ENCODE peak calls at places on chromosomes 6 and 20, in seven cellular contexts. P is HCT116; G is endodermal cell; Q is cardiac muscle cell; H is neuronal stem cell; A is A673; X is CD8-positive, alpha-beta memory T cell. U is an unnamed sample.

GRCh38 chr6:140590641-140591040 is 1216.2 kb upstream of the CITED2 start:
- DNase-seq in P (no peak), G (no peak), X (no peak), H (no peak), Q (peak), A (no peak), U (no peak)

GRCh38 chr20:58889334-58890072 is 37.0 kb downstream of the GNAS start:
- DNase-seq in X (peak), A (no peak), G (no peak), H (no peak), Q (no peak), P (no peak), U (no peak)

GRCh38 chr6:157479464-157480303 is 98.7 kb downstream of the ZDHHC14 start:
- DNase-seq in H (no peak), X (no peak), G (no peak), Q (no peak), A (no peak), P (no peak), U (no peak)

GRCh38 chr6:103872683-103873082 is 987.0 kb downstream of the HACE1 start:
- DNase-seq in H (peak), P (no peak), Q (no peak), X (no peak), A (peak), G (no peak), U (no peak)

GRCh38 chr6:10521104-10521808 is at the start of gene GCNT2:
- DNase-seq in H (no peak), P (no peak), A (no peak), Q (peak), X (no peak), G (peak), U (no peak)

GRCh38 chr6:34300332-34300751 is 51.5 kb upstream of the SMIM29 start:
- DNase-seq in G (no peak), P (no peak), Q (no peak), A (no peak), X (no peak), H (no peak), U (no peak)

GRCh38 chr6:1603708-1604346 is 5.9 kb upstream of the FOXC1 start:
- DNase-seq in G (peak), Q (no peak), H (no peak), A (no peak), P (no peak), X (no peak), U (no peak)

GRCh38 chr6:77456531-77457248 is 6.6 kb downstream of the HTR1B start:
- DNase-seq in P (peak), A (peak), X (no peak), H (no peak), G (peak), Q (peak), U (peak)

GRCh38 chr6:26660096-26660425 is 515 bp upstream of the ZNF322 start:
- DNase-seq in X (no peak), A (peak), P (no peak), H (no peak), G (no peak), Q (peak), U (peak)

GRCh38 chr20:52924411-52925271 is 47.5 kb upstream of the TSHZ2 start:
- DNase-seq in A (no peak), H (no peak), G (no peak), Q (peak), X (no peak), P (no peak), U (no peak)

GRCh38 chr6:111211411-111212030 is 124.2 kb downstream of the SLC16A10 start:
- DNase-seq in P (no peak), H (no peak), A (no peak), G (peak), X (no peak), Q (no peak), U (no peak)

GRCh38 chr20:47740225-47741184 is 44.8 kb downstream of the SULF2 start:
- DNase-seq in Q (peak), X (no peak), A (peak), G (no peak), H (no peak), P (peak), U (no peak)

GRCh38 chr6:170027111-170028043 is 263.5 kb downstream of the DLL1 start:
- DNase-seq in A (no peak), X (no peak), P (no peak), H (no peak), G (peak), Q (peak), U (no peak)

GRCh38 chr6:118665011-118665410 is 13.6 kb upstream of the CEP85L start:
- DNase-seq in P (no peak), Q (no peak), X (no peak), G (no peak), H (no peak), A (no peak), U (no peak)

GRCh38 chr6:92779758-92780157 is 639.6 kb downstream of the EPHA7 start:
- DNase-seq in X (no peak), A (peak), P (no peak), Q (peak), H (no peak), G (no peak), U (peak)

GRCh38 chr6:14713008-14713452 is 532.8 kb upstream of the JARID2 start:
- DNase-seq in G (no peak), X (no peak), Q (peak), P (no peak), H (no peak), A (no peak), U (peak)

GRCh38 chr6:52337633-52338290 is 24.2 kb upstream of the PAQR8 start:
- DNase-seq in H (no peak), Q (no peak), P (no peak), A (peak), G (no peak), X (no peak), U (no peak)

DNA sequence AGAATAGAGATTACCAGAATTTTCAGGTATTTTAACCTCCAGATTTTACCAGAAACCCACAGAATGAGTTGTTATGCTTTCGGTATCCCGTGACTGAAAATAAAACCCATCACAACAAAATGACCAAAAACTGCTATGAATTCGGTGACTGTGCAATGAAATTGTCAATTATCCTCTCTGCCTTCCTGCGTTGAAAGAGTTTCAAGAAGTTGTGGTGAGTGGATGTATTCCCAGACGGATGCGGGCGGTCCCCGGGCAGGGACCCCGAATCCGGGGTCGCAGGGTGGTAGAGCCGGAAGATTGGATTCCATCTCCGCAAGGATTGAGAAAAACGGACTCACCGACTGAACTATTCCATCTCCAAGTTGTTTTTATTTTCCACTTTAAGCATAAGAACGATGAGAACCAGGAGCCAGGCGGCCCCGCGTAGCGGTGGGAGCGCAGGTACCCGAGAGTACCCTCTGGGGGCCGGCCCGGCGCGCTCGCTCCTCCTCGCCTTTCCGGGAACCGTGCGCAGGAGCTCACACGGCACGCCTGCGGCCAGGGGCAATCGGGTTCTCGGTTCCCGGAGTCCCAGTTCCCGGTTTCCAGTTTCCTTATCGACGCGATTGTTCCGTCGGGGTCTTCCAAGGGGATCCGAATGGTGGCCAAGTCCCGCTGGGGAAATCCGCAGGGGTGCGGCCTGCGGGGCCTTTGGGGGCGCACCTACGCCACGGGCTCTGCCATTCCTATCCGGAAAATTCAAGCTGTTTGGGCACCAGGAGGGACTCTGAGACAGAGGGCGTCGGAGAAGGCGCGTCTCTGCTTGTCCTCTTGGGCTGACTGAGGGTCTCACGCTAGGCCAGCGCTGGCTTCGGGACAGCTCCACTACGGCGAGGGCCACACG is 104.9 kb upstream of the PRDM1 start:
- DNase-seq in H (no peak), P (no peak), G (peak), Q (no peak), X (peak), A (no peak), U (no peak)
- H3K4me3 ChIP-seq in H (no peak), P (no peak), G (peak), Q (peak), X (peak), A (no peak), U (peak)

GRCh38 chr6:147508871-147509608 is 550 bp downstream of the SAMD5 start:
- DNase-seq in A (peak), X (no peak), G (peak), Q (no peak), P (no peak), H (no peak), U (no peak)

GRCh38 chr6:147507162-147508072 is 1.1 kb upstream of the SAMD5 start:
- DNase-seq in G (peak), P (no peak), A (peak), Q (peak), H (peak), X (no peak), U (no peak)

GRCh38 chr6:147504848-147505247 is 3.6 kb upstream of the SAMD5 start:
- DNase-seq in G (no peak), X (no peak), H (no peak), A (no peak), Q (no peak), P (no peak), U (no peak)

GRCh38 chr6:147508073-147508870 is at the start of gene SAMD5:
- DNase-seq in G (peak), P (peak), Q (peak), H (peak), X (no peak), A (peak), U (no peak)

DNA sequence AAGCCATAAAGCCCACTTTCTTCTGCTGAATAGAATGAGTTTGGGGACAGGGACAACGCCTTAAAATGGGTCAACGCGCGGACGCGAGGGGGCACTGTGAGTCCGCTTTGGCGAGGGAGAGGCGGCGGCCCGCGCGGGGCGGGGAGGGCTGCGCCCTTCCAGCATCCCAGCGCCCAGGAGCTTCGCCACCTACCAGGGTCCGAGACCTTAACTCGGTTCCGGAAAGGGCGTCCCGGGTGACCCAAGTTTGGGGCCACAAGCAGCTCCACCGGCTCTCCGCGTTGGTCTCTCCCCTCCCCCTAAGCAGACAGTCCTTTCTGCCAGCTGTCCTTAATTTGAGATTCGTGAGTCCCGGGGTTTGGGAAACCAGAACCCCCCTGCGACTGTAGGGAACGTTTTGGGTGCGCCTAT is 1.8 kb upstream of the SAMD5 start:
- DNase-seq in Q (peak), H (peak), A (peak), X (no peak), P (no peak), G (peak), U (no peak)
- H3K4me3 ChIP-seq in Q (peak), H (peak), A (peak), X (no peak), P (peak), G (peak), U (peak)

DNA sequence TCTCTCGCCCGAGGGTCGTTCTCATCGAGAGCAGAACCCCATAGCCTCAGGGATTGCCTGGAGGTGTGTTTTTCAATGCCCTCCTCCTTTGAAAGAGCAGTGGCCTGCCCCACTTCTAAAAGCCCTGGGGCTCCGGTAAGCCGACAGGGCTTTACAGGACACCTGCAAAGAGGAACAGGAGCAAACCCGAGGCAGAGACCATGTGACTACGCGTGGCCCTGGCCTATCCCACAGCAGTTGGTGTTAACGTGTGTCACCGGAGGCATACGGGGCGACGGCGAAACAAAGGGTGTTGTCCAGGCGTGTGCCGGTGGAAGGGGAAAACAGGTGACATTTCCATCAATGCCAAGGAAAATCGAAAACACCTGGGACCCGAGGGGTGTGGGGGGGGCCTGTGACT is 972.9 kb upstream of the DEFB115 start:
- DNase-seq in H (no peak), A (no peak), Q (no peak), P (no peak), X (no peak), G (no peak), U (no peak)
- H3K4me3 ChIP-seq in H (no peak), A (no peak), Q (peak), P (no peak), X (peak), G (no peak), U (peak)

DNA sequence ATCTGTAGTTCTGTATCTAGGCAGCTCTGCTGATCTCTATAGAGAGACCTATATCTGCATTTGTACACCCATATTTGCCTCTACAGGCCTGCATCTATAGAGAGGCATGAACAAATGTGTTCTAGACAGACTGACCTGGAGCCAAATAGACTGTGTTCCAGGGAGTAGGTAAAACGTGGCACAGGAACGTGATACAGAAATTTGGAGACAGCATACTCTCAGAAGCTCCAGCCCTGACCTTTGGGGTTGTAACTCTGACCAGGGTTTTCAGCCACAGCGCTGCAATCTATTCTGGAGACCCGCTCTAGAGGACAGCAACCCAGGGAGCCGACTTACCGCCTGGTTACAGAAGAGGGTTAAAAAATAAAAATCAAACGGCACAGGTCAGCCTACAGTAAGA is 983 bp downstream of the RBBP9 start:
- DNase-seq in H (no peak), G (peak), A (no peak), P (no peak), Q (peak), X (no peak), U (no peak)
- H3K4me3 ChIP-seq in H (peak), G (peak), A (peak), P (peak), Q (peak), X (peak), U (peak)